ENCODE peak calls at places on chromosomes 2 and 18, in seven cellular contexts. One of them, this sample, is unnamed.

GRCh38 chr2:11330457-11331142 is 13.8 kb downstream of the ROCK2 start:
- DNase-seq in AG04450: no peak
- DNase-seq in AG04449: no peak
- DNase-seq in breast epithelium: no peak
- DNase-seq in RWPE2: no peak
- DNase-seq in PC-3: no peak
- DNase-seq in mucosa of descending colon: no peak
- DNase-seq in this sample: no peak

GRCh38 chr2:150598383-150598782 is 110.9 kb upstream of the RND3 start:
- DNase-seq in RWPE2: no peak
- DNase-seq in mucosa of descending colon: peak
- DNase-seq in breast epithelium: no peak
- DNase-seq in PC-3: no peak
- DNase-seq in AG04449: no peak
- DNase-seq in AG04450: no peak
- DNase-seq in this sample: no peak

GRCh38 chr2:120667981-120668380 is 67.7 kb upstream of the GLI2 start:
- DNase-seq in PC-3: peak
- DNase-seq in AG04450: no peak
- DNase-seq in RWPE2: no peak
- DNase-seq in breast epithelium: no peak
- DNase-seq in mucosa of descending colon: no peak
- DNase-seq in AG04449: no peak
- DNase-seq in this sample: peak

GRCh38 chr2:160731856-160732255 is 238.2 kb upstream of the RBMS1 start:
- DNase-seq in mucosa of descending colon: no peak
- DNase-seq in PC-3: no peak
- DNase-seq in RWPE2: no peak
- DNase-seq in AG04450: no peak
- DNase-seq in breast epithelium: no peak
- DNase-seq in AG04449: no peak
- DNase-seq in this sample: no peak

GRCh38 chr2:96157649-96158553 is 12.7 kb upstream of the DUSP2 start:
- DNase-seq in mucosa of descending colon: no peak
- DNase-seq in breast epithelium: no peak
- DNase-seq in PC-3: no peak
- DNase-seq in AG04450: no peak
- DNase-seq in AG04449: no peak
- DNase-seq in RWPE2: peak
- DNase-seq in this sample: no peak

GRCh38 chr2:237492137-237492890 is 5.3 kb downstream of the MLPH start:
- DNase-seq in breast epithelium: no peak
- DNase-seq in RWPE2: no peak
- DNase-seq in PC-3: peak
- DNase-seq in mucosa of descending colon: no peak
- DNase-seq in AG04450: no peak
- DNase-seq in AG04449: no peak
- DNase-seq in this sample: no peak

GRCh38 chr2:233061591-233062446 is 1.7 kb downstream of the INPP5D start:
- DNase-seq in AG04449: no peak
- DNase-seq in RWPE2: no peak
- DNase-seq in mucosa of descending colon: peak
- DNase-seq in PC-3: peak
- DNase-seq in AG04450: no peak
- DNase-seq in breast epithelium: no peak
- DNase-seq in this sample: no peak

GRCh38 chr2:8543065-8543411 is 138.8 kb upstream of the ID2 start:
- DNase-seq in AG04450: no peak
- DNase-seq in breast epithelium: no peak
- DNase-seq in AG04449: no peak
- DNase-seq in mucosa of descending colon: no peak
- DNase-seq in RWPE2: peak
- DNase-seq in PC-3: no peak
- DNase-seq in this sample: no peak

GRCh38 chr2:162974771-162975170 is 136.2 kb upstream of the KCNH7 start:
- DNase-seq in PC-3: no peak
- DNase-seq in RWPE2: no peak
- DNase-seq in AG04450: no peak
- DNase-seq in mucosa of descending colon: no peak
- DNase-seq in breast epithelium: no peak
- DNase-seq in AG04449: no peak
- DNase-seq in this sample: no peak

GRCh38 chr2:72145658-72146329 is 1.9 kb downstream of the CYP26B1 start:
- DNase-seq in breast epithelium: peak
- DNase-seq in AG04450: no peak
- DNase-seq in RWPE2: no peak
- DNase-seq in AG04449: no peak
- DNase-seq in mucosa of descending colon: no peak
- DNase-seq in PC-3: no peak
- DNase-seq in this sample: peak

GRCh38 chr2:47198985-47199451 is 43.9 kb upstream of the STPG4 start:
- DNase-seq in mucosa of descending colon: no peak
- DNase-seq in RWPE2: no peak
- DNase-seq in AG04450: peak
- DNase-seq in AG04449: peak
- DNase-seq in breast epithelium: no peak
- DNase-seq in PC-3: peak
- DNase-seq in this sample: no peak

GRCh38 chr18:78230911-78231310 is 748.7 kb upstream of the SALL3 start:
- DNase-seq in mucosa of descending colon: no peak
- DNase-seq in breast epithelium: no peak
- DNase-seq in AG04450: no peak
- DNase-seq in PC-3: no peak
- DNase-seq in RWPE2: no peak
- DNase-seq in AG04449: no peak
- DNase-seq in this sample: no peak

GRCh38 chr2:147500229-147500628 is 344.6 kb upstream of the ACVR2A start:
- DNase-seq in AG04450: no peak
- DNase-seq in RWPE2: no peak
- DNase-seq in breast epithelium: no peak
- DNase-seq in PC-3: no peak
- DNase-seq in mucosa of descending colon: no peak
- DNase-seq in AG04449: no peak
- DNase-seq in this sample: no peak

GRCh38 chr2:138818479-138818878 is 38.3 kb upstream of the NXPH2 start:
- DNase-seq in AG04449: no peak
- DNase-seq in mucosa of descending colon: no peak
- DNase-seq in AG04450: no peak
- DNase-seq in breast epithelium: no peak
- DNase-seq in PC-3: no peak
- DNase-seq in RWPE2: no peak
- DNase-seq in this sample: no peak

GRCh38 chr2:28755411-28755810 is 3.8 kb downstream of the PPP1CB start:
- DNase-seq in mucosa of descending colon: no peak
- DNase-seq in AG04450: no peak
- DNase-seq in breast epithelium: no peak
- DNase-seq in PC-3: no peak
- DNase-seq in RWPE2: no peak
- DNase-seq in AG04449: no peak
- DNase-seq in this sample: no peak

GRCh38 chr18:60978338-60978737 is 354.9 kb upstream of the CDH20 start:
- DNase-seq in breast epithelium: no peak
- DNase-seq in AG04449: peak
- DNase-seq in mucosa of descending colon: no peak
- DNase-seq in RWPE2: no peak
- DNase-seq in PC-3: peak
- DNase-seq in AG04450: peak
- DNase-seq in this sample: no peak

GRCh38 chr2:132256251-132256902 is 94.6 kb upstream of the ANKRD30BL start:
- DNase-seq in RWPE2: no peak
- DNase-seq in breast epithelium: no peak
- DNase-seq in mucosa of descending colon: no peak
- DNase-seq in PC-3: no peak
- DNase-seq in AG04450: no peak
- DNase-seq in AG04449: no peak
- DNase-seq in this sample: peak

GRCh38 chr2:30683240-30683956 is 123.8 kb downstream of the CAPN13 start:
- DNase-seq in breast epithelium: no peak
- DNase-seq in PC-3: no peak
- DNase-seq in mucosa of descending colon: no peak
- DNase-seq in AG04450: no peak
- DNase-seq in AG04449: no peak
- DNase-seq in RWPE2: no peak
- DNase-seq in this sample: peak

DNA sequence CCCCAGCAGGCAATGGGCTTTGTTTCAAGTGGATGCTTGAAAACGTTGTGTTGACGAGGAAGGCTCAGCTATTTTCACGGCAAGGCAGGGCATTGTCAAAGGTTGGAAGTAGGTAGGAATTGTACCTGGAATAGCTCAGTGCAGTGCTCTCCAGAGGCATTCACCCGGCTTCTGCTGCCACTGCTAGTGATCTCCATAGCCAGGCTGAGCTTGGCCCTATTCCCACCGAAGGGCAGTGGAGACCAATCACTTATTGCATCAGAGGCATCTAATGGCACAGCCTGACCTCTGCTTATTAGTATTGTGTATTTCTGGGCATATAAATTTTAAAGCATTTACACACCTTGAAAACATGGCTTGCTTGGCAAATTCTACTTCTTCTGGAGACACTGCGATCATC is 32.4 kb downstream of the CREG2 start:
- DNase-seq in AG04449: no peak
- DNase-seq in RWPE2: no peak
- DNase-seq in PC-3: no peak
- DNase-seq in mucosa of descending colon: no peak
- DNase-seq in breast epithelium: no peak
- DNase-seq in AG04450: no peak
- DNase-seq in this sample: no peak
- H3K4me3 ChIP-seq in AG04449: no peak
- H3K4me3 ChIP-seq in RWPE2: no peak
- H3K4me3 ChIP-seq in PC-3: no peak
- H3K4me3 ChIP-seq in mucosa of descending colon: no peak
- H3K4me3 ChIP-seq in breast epithelium: no peak
- H3K4me3 ChIP-seq in AG04450: no peak
- H3K4me3 ChIP-seq in this sample: no peak

GRCh38 chr2:36477744-36478143 is 120.2 kb downstream of the FEZ2 start:
- DNase-seq in breast epithelium: no peak
- DNase-seq in PC-3: no peak
- DNase-seq in RWPE2: no peak
- DNase-seq in AG04449: no peak
- DNase-seq in AG04450: no peak
- DNase-seq in mucosa of descending colon: no peak
- DNase-seq in this sample: no peak
- H3K4me3 ChIP-seq in breast epithelium: no peak
- H3K4me3 ChIP-seq in PC-3: no peak
- H3K4me3 ChIP-seq in RWPE2: no peak
- H3K4me3 ChIP-seq in AG04449: no peak
- H3K4me3 ChIP-seq in AG04450: no peak
- H3K4me3 ChIP-seq in mucosa of descending colon: no peak
- H3K4me3 ChIP-seq in this sample: no peak

DNA sequence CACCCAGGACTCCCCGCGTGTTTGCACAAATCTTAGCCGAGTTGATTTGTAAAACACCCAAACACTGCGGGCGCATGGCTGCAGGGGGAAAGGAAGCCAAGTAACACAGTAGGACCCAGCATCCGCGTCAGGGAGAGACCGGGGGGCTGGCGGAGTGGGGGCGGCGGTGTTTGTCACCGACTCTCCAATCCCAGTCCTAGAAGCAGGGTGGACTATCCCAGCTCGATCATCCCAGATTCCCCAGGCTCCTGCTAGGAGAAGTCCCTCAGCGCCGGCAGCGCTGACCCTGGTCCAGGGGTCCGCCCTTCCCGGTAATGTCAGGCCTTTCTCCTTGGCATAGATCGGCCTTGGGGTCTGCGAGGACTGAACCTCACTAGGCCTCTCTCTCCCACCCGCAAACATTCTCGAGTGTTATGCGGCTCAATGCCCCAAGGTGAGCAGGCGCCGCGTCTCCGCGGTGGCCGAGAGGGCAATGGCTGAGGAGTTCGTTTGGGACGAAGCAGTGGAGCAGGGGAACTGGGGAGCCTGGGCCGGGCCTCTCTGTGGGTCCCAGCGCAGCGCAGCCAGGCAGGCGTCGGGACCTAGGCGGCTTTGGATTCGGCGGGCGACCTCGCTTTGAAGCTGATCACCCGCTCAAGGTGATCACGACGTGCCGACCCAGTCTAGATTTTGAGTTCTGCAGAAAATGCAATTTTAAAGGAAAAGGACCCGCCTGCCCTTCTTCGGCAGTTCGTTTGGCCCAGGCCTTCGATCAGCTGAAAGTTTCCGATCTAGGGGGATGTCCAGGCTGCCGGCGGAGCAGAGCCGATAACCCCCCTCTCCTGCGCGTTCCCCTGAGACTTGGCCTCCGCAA is 1.5 kb upstream of the GDF7 start:
- DNase-seq in breast epithelium: no peak
- DNase-seq in mucosa of descending colon: no peak
- DNase-seq in AG04450: no peak
- DNase-seq in PC-3: no peak
- DNase-seq in AG04449: no peak
- DNase-seq in RWPE2: no peak
- DNase-seq in this sample: no peak
- H3K4me3 ChIP-seq in breast epithelium: peak
- H3K4me3 ChIP-seq in mucosa of descending colon: no peak
- H3K4me3 ChIP-seq in AG04450: no peak
- H3K4me3 ChIP-seq in PC-3: no peak
- H3K4me3 ChIP-seq in AG04449: no peak
- H3K4me3 ChIP-seq in RWPE2: no peak
- H3K4me3 ChIP-seq in this sample: no peak

GRCh38 chr18:75730249-75730648 is 302.7 kb upstream of the SMIM21 start:
- DNase-seq in breast epithelium: no peak
- DNase-seq in AG04450: no peak
- DNase-seq in RWPE2: no peak
- DNase-seq in mucosa of descending colon: no peak
- DNase-seq in PC-3: no peak
- DNase-seq in AG04449: no peak
- DNase-seq in this sample: no peak
- H3K4me3 ChIP-seq in breast epithelium: no peak
- H3K4me3 ChIP-seq in AG04450: no peak
- H3K4me3 ChIP-seq in RWPE2: no peak
- H3K4me3 ChIP-seq in mucosa of descending colon: no peak
- H3K4me3 ChIP-seq in PC-3: no peak
- H3K4me3 ChIP-seq in AG04449: no peak
- H3K4me3 ChIP-seq in this sample: no peak

DNA sequence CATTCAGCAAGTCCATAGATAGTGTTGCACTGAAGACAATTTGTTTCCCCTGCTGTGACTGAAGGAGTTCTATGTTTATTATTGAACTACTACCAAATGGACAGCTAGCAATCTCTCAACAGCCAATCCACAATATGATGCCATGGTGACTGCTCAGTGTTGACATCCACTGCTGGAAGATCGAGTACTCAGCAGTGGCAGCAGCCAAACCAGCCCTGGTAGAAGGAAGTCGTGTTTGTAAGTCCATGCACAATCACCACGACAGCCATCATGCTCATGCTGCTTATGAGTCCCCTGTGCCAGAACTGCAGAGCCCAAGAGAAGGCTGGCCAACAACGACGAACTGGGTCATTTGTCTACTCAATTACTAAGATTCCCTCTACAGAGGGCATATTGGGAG is 66.4 kb downstream of the OSR1 start:
- DNase-seq in RWPE2: no peak
- DNase-seq in AG04449: no peak
- DNase-seq in AG04450: no peak
- DNase-seq in breast epithelium: no peak
- DNase-seq in PC-3: no peak
- DNase-seq in mucosa of descending colon: no peak
- DNase-seq in this sample: no peak
- H3K4me3 ChIP-seq in RWPE2: no peak
- H3K4me3 ChIP-seq in AG04449: no peak
- H3K4me3 ChIP-seq in AG04450: no peak
- H3K4me3 ChIP-seq in breast epithelium: no peak
- H3K4me3 ChIP-seq in PC-3: no peak
- H3K4me3 ChIP-seq in mucosa of descending colon: no peak
- H3K4me3 ChIP-seq in this sample: no peak